ENCODE peak calls at places on chromosome 4, in six cellular contexts. U is AG08396, Z is HCEC 1CT, K is T-cell, P is nephron progenitor cell, Y is mammary epithelial cell. H is an unnamed sample.

GRCh38 chr4:4673070-4673469 is 131.2 kb upstream of the STX18 start:
- DNase-seq in U (peak; percentile 28), K (no peak), Z (peak; percentile 4), Y (no peak), P (peak; percentile 88), H (peak; percentile 96)

GRCh38 chr4:74544655-74545361 is 99.9 kb downstream of the AREG start:
- DNase-seq in K (no peak), Y (no peak), U (no peak), P (no peak), Z (peak; percentile 10), H (no peak)

GRCh38 chr4:30839583-30840520 is 119.7 kb downstream of the PCDH7 start:
- DNase-seq in Z (peak; percentile 59), K (no peak), Y (peak; percentile 60), U (no peak), P (no peak), H (no peak)

GRCh38 chr4:25234390-25235367 is 846 bp downstream of the PI4K2B start:
- DNase-seq in Y (peak; percentile 97), P (peak; percentile 66), Z (peak; percentile 71), U (peak; percentile 82), K (peak; percentile 20), H (peak; percentile 72)

GRCh38 chr4:67167849-67168248 is 377.5 kb downstream of the CENPC start:
- DNase-seq in P (no peak), Z (no peak), U (no peak), K (no peak), Y (no peak), H (peak; percentile 21)

GRCh38 chr4:8188085-8188484 is 11.0 kb upstream of the SH3TC1 start:
- DNase-seq in U (no peak), K (no peak), Z (no peak), Y (peak; percentile 55), P (no peak), H (no peak)

GRCh38 chr4:101967697-101968346 is 177.3 kb downstream of the BANK1 start:
- DNase-seq in K (no peak), U (no peak), P (no peak), Y (peak; percentile 23), Z (no peak), H (no peak)

GRCh38 chr4:79862842-79863241 is 210.2 kb downstream of the ANTXR2 start:
- DNase-seq in K (no peak), Z (no peak), Y (no peak), U (no peak), P (no peak), H (no peak)

GRCh38 chr4:1868293-1868692 is 2.9 kb upstream of the NSD2 start:
- DNase-seq in K (no peak), U (no peak), Z (no peak), Y (no peak), P (no peak), H (no peak)

GRCh38 chr4:73053076-73053475 is 16.4 kb downstream of the COX18 start:
- DNase-seq in Y (no peak), Z (no peak), K (no peak), P (no peak), U (no peak), H (no peak)

GRCh38 chr4:136863756-136864155 is 668.5 kb downstream of the PCDH18 start:
- DNase-seq in P (no peak), U (no peak), K (no peak), Z (no peak), Y (no peak), H (peak; percentile 8)

GRCh38 chr4:6668391-6668790 is 25.3 kb upstream of the S100P start:
- DNase-seq in U (peak; percentile 74), P (no peak), K (no peak), Y (peak; percentile 62), Z (peak; percentile 41), H (no peak)

GRCh38 chr4:81632581-81633247 is 161.0 kb upstream of the RASGEF1B start:
- DNase-seq in P (no peak), Y (peak; percentile 95), K (no peak), U (no peak), Z (no peak), H (no peak)

GRCh38 chr4:106852416-106852815 is 183.7 kb downstream of the DKK2 start:
- DNase-seq in Z (no peak), Y (no peak), P (no peak), U (no peak), K (no peak), H (no peak)

GRCh38 chr4:4524364-4524763 is 17.5 kb downstream of the STX18 start:
- DNase-seq in K (peak; percentile 51), U (peak; percentile 15), Z (no peak), Y (no peak), P (peak; percentile 8), H (peak; percentile 41)

GRCh38 chr4:145920205-145920604 is 18.4 kb downstream of the ZNF827 start:
- DNase-seq in Y (peak; percentile 93), K (no peak), P (no peak), U (peak; percentile 87), Z (peak; percentile 62), H (no peak)

GRCh38 chr4:75194180-75194579 is 261.3 kb downstream of the PARM1 start:
- DNase-seq in K (no peak), P (no peak), Z (no peak), Y (no peak), U (no peak), H (no peak)

GRCh38 chr4:142406917-142407501 is 439.1 kb downstream of the INPP4B start:
- DNase-seq in U (no peak), Y (no peak), P (no peak), Z (no peak), K (no peak), H (no peak)

GRCh38 chr4:84126061-84126787 is 372.9 kb downstream of the NKX6-1 start:
- DNase-seq in K (no peak), Z (no peak), Y (no peak), U (no peak), P (no peak), H (peak; percentile 5)

GRCh38 chr4:170001688-170002267 is 24.4 kb downstream of the MFAP3L start:
- DNase-seq in P (no peak), Y (no peak), U (no peak), K (no peak), Z (no peak), H (no peak)

GRCh38 chr4:160026720-160027119 is 923.8 kb downstream of the RAPGEF2 start:
- DNase-seq in Y (peak; percentile 89), K (no peak), Z (no peak), U (no peak), P (no peak), H (no peak)

GRCh38 chr4:77697860-77698599 is 92.4 kb downstream of the CXCL13 start:
- DNase-seq in Z (peak; percentile 63), U (peak; percentile 33), Y (peak; percentile 64), K (no peak), P (peak; percentile 4), H (peak; percentile 53)

GRCh38 chr4:182925298-182925738 is 8.1 kb upstream of the DCTD start:
- DNase-seq in Z (peak; percentile 30), U (peak; percentile 24), P (peak; percentile 44), K (peak; percentile 39), Y (peak; percentile 64), H (peak; percentile 58)

GRCh38 chr4:14994242-14994641 is 8.0 kb upstream of the CPEB2 start:
- DNase-seq in U (no peak), K (no peak), P (no peak), Z (peak; percentile 56), Y (peak; percentile 77), H (no peak)

GRCh38 chr4:168440442-168441264 is 39.6 kb downstream of the DDX60L start:
- DNase-seq in P (no peak), Y (peak; percentile 62), U (peak; percentile 42), Z (peak; percentile 41), K (no peak), H (peak; percentile 10)

GRCh38 chr4:78032929-78033328 is 24.2 kb upstream of the FRAS1 start:
- DNase-seq in K (no peak), Z (no peak), Y (no peak), P (no peak), U (no peak), H (no peak)

GRCh38 chr4:109134921-109135320 is 167.5 kb downstream of the COL25A1 start:
- DNase-seq in Z (no peak), Y (no peak), K (no peak), P (no peak), U (no peak), H (no peak)

GRCh38 chr4:98480535-98480934 is 177.9 kb downstream of the TSPAN5 start:
- DNase-seq in Y (no peak), Z (no peak), K (no peak), U (no peak), P (no peak), H (no peak)

GRCh38 chr4:141180991-141181760 is 39.5 kb upstream of the ZNF330 start:
- DNase-seq in Z (no peak), U (no peak), P (no peak), Y (peak; percentile 24), K (no peak), H (no peak)

GRCh38 chr4:169416997-169417396 is 146.2 kb upstream of the SH3RF1 start:
- DNase-seq in Z (no peak), K (no peak), U (no peak), Y (no peak), P (no peak), H (no peak)

GRCh38 chr4:174764105-174764729 is 64.8 kb downstream of the GLRA3 start:
- DNase-seq in U (peak; percentile 20), Y (peak; percentile 14), Z (peak; percentile 34), P (no peak), K (no peak), H (peak; percentile 44)

GRCh38 chr4:169110633-169111032 is 100.6 kb upstream of the CBR4 start:
- DNase-seq in U (no peak), Z (no peak), Y (no peak), P (no peak), K (no peak), H (no peak)

GRCh38 chr4:4521069-4521468 is 20.8 kb downstream of the STX18 start:
- DNase-seq in K (no peak), Y (no peak), Z (no peak), U (no peak), P (no peak), H (peak; percentile 41)

GRCh38 chr4:157114671-157115070 is 38.7 kb downstream of the GLRB start:
- DNase-seq in Z (no peak), U (no peak), Y (no peak), P (no peak), K (no peak), H (no peak)

GRCh38 chr4:183173580-183174526 is 74.8 kb downstream of the WWC2 start:
- DNase-seq in U (peak; percentile 21), Y (no peak), P (no peak), Z (no peak), K (no peak), H (peak; percentile 38)

GRCh38 chr4:33649015-33649414 is 2595.3 kb downstream of the ARAP2 start:
- DNase-seq in Z (peak; percentile 54), U (no peak), Y (peak; percentile 1), P (no peak), K (no peak), H (peak; percentile 3)

GRCh38 chr4:14415146-14415545 is 587.1 kb upstream of the CPEB2 start:
- DNase-seq in U (no peak), K (no peak), Z (no peak), P (peak; percentile 39), Y (peak; percentile 25), H (peak; percentile 15)

GRCh38 chr4:13921805-13922204 is 294.3 kb upstream of the BOD1L1 start:
- DNase-seq in K (no peak), Y (no peak), P (no peak), U (peak; percentile 15), Z (peak; percentile 53), H (no peak)

GRCh38 chr4:71004281-71004851 is 10.9 kb downstream of the DCK start:
- DNase-seq in P (peak; percentile 11), Y (no peak), K (peak; percentile 63), U (no peak), Z (no peak), H (no peak)

GRCh38 chr4:167100120-167100519 is 134.2 kb downstream of the SPOCK3 start:
- DNase-seq in K (no peak), P (no peak), Y (peak; percentile 80), Z (peak; percentile 62), U (no peak), H (no peak)